ENCODE peak calls at places on chromosomes 6 and 20, in ten cellular contexts. U, F, Y, P, Q, J, E, C, O and A are unnamed samples.

GRCh38 chr20:19918965-19919329 is 98.2 kb upstream of the NAA20 start:
- DNase-seq in U (no peak), F (no peak), Y (no peak), P (no peak), Q (no peak), J (no peak), E (no peak), C (no peak), O (no peak), A (no peak)

GRCh38 chr20:38114353-38114791 is 50.7 kb downstream of the TGM2 start:
- DNase-seq in U (no peak), F (peak), Y (no peak), P (no peak), Q (no peak), J (no peak), E (no peak), C (peak), O (no peak), A (no peak)

GRCh38 chr6:10531942-10532341 is 10.8 kb downstream of the GCNT2 start:
- DNase-seq in U (no peak), F (no peak), Y (no peak), P (no peak), Q (no peak), J (no peak), E (no peak), C (no peak), O (no peak), A (no peak)

GRCh38 chr6:144566868-144567615 is 281.9 kb downstream of the UTRN start:
- DNase-seq in U (no peak), F (no peak), Y (no peak), P (no peak), Q (no peak), J (peak), E (no peak), C (no peak), O (no peak), A (no peak)

GRCh38 chr6:73309534-73309783 is 44.6 kb downstream of the DPPA5 start:
- DNase-seq in U (no peak), F (peak), Y (no peak), P (no peak), Q (no peak), J (no peak), E (no peak), C (no peak), O (no peak), A (no peak)

GRCh38 chr6:154441995-154442310 is 68.5 kb downstream of the CNKSR3 start:
- DNase-seq in U (no peak), F (no peak), Y (no peak), P (no peak), Q (no peak), J (no peak), E (no peak), C (no peak), O (no peak), A (no peak)

GRCh38 chr20:63704749-63705117 is 3.0 kb downstream of the ARFRP1 start:
- DNase-seq in U (no peak), F (no peak), Y (no peak), P (no peak), Q (no peak), J (no peak), E (no peak), C (peak), O (no peak), A (no peak)

GRCh38 chr6:46380152-46380807 is 111.0 kb downstream of the RCAN2 start:
- DNase-seq in U (no peak), F (no peak), Y (no peak), P (no peak), Q (no peak), J (no peak), E (no peak), C (no peak), O (no peak), A (no peak)

GRCh38 chr6:166006593-166007301 is 160.9 kb downstream of the TBXT start:
- DNase-seq in U (no peak), F (no peak), Y (no peak), P (no peak), Q (no peak), J (no peak), E (no peak), C (peak), O (no peak), A (no peak)

GRCh38 chr20:1819311-1820136 is 75.7 kb upstream of the SIRPA start:
- DNase-seq in U (no peak), F (no peak), Y (no peak), P (no peak), Q (no peak), J (no peak), E (no peak), C (no peak), O (no peak), A (no peak)

GRCh38 chr20:36116813-36117441 is 37.6 kb upstream of the EPB41L1 start:
- DNase-seq in U (no peak), F (peak), Y (no peak), P (no peak), Q (no peak), J (no peak), E (peak), C (peak), O (no peak), A (no peak)

GRCh38 chr6:90637321-90637720 is 50.4 kb upstream of the MAP3K7 start:
- DNase-seq in U (no peak), F (no peak), Y (no peak), P (no peak), Q (no peak), J (no peak), E (no peak), C (no peak), O (no peak), A (no peak)

GRCh38 chr6:38678178-38678760 is 24.7 kb downstream of the GLO1 start:
- DNase-seq in U (no peak), F (no peak), Y (no peak), P (no peak), Q (no peak), J (no peak), E (no peak), C (no peak), O (no peak), A (no peak)

GRCh38 chr6:47729019-47729418 is 30.6 kb downstream of the ADGRF4 start:
- DNase-seq in U (no peak), F (no peak), Y (no peak), P (no peak), Q (no peak), J (no peak), E (no peak), C (no peak), O (no peak), A (no peak)

GRCh38 chr20:11496382-11496781 is 421.3 kb upstream of the BTBD3 start:
- DNase-seq in U (no peak), F (no peak), Y (no peak), P (no peak), Q (no peak), J (no peak), E (no peak), C (no peak), O (no peak), A (no peak)

GRCh38 chr6:163955131-163955530 is 540.6 kb downstream of the QKI start:
- DNase-seq in U (no peak), F (no peak), Y (no peak), P (no peak), Q (no peak), J (no peak), E (no peak), C (no peak), O (no peak), A (no peak)

GRCh38 chr6:9657994-9658393 is 756.9 kb downstream of the TFAP2A start:
- DNase-seq in U (no peak), F (no peak), Y (no peak), P (no peak), Q (no peak), J (no peak), E (peak), C (no peak), O (no peak), A (no peak)

GRCh38 chr6:109202409-109203264 is 107.3 kb downstream of the CEP57L1 start:
- DNase-seq in U (no peak), F (no peak), Y (no peak), P (no peak), Q (no peak), J (peak), E (no peak), C (no peak), O (no peak), A (no peak)

GRCh38 chr20:2767768-2768631 is 32.4 kb downstream of the CPXM1 start:
- DNase-seq in U (no peak), F (peak), Y (no peak), P (peak), Q (no peak), J (no peak), E (no peak), C (peak), O (no peak), A (no peak)

GRCh38 chr6:38213275-38213674 is 393.7 kb downstream of the ZFAND3 start:
- DNase-seq in U (no peak), F (no peak), Y (no peak), P (no peak), Q (no peak), J (no peak), E (no peak), C (no peak), O (no peak), A (peak)

GRCh38 chr20:12827796-12828406 is 180.9 kb upstream of the SPTLC3 start:
- DNase-seq in U (no peak), F (no peak), Y (no peak), P (no peak), Q (no peak), J (no peak), E (no peak), C (no peak), O (no peak), A (no peak)

GRCh38 chr6:161458199-161458598 is 184.3 kb upstream of the AGPAT4 start:
- DNase-seq in U (no peak), F (peak), Y (no peak), P (no peak), Q (no peak), J (no peak), E (no peak), C (no peak), O (no peak), A (no peak)

GRCh38 chr6:152271681-152272464 is 365.3 kb downstream of the SYNE1 start:
- DNase-seq in U (no peak), F (peak), Y (no peak), P (no peak), Q (no peak), J (peak), E (no peak), C (peak), O (no peak), A (no peak)

GRCh38 chr6:118042855-118043254 is 135.8 kb downstream of the SLC35F1 start:
- DNase-seq in U (no peak), F (no peak), Y (no peak), P (no peak), Q (no peak), J (no peak), E (no peak), C (no peak), O (no peak), A (no peak)

GRCh38 chr6:117776441-117776840 is 101.2 kb downstream of the NUS1 start:
- DNase-seq in U (no peak), F (no peak), Y (no peak), P (no peak), Q (no peak), J (no peak), E (no peak), C (no peak), O (no peak), A (no peak)

GRCh38 chr20:44970243-44970757 is 4.0 kb downstream of the STK4 start:
- DNase-seq in U (no peak), F (no peak), Y (no peak), P (no peak), Q (no peak), J (peak), E (no peak), C (no peak), O (no peak), A (no peak)